ENCODE peak calls at places on chromosomes 3 and 15, in four cellular contexts. U, N, B and J are unnamed samples.

GRCh38 chr3:141366285-141367037 is 1.8 kb upstream of the ZBTB38 start:
- DNase-seq in N (peak), U (peak), B (peak), J (peak)

GRCh38 chr15:41817781-41818180 is 10.1 kb upstream of the JMJD7 start:
- DNase-seq in U (no peak), B (no peak), N (no peak), J (no peak)

GRCh38 chr3:27713435-27713880 is 8.7 kb downstream of the EOMES start:
- DNase-seq in B (no peak), N (no peak), U (peak), J (no peak)

GRCh38 chr3:148937477-148937876 is 53.9 kb upstream of the GYG1 start:
- DNase-seq in N (no peak), U (no peak), B (peak), J (no peak)

GRCh38 chr3:41652931-41653330 is 309.0 kb downstream of the ULK4 start:
- DNase-seq in N (no peak), B (peak), U (no peak), J (no peak)

GRCh38 chr15:39714251-39714650 is 68.4 kb downstream of the FSIP1 start:
- DNase-seq in B (no peak), N (no peak), U (no peak), J (no peak)

GRCh38 chr15:83430436-83430835 is 16.7 kb upstream of the SH3GL3 start:
- DNase-seq in U (no peak), B (no peak), N (no peak), J (no peak)

GRCh38 chr3:54087581-54088410 is 34.6 kb upstream of the CACNA2D3 start:
- DNase-seq in B (no peak), U (peak), N (no peak), J (no peak)

GRCh38 chr15:31977812-31978662 is 52.3 kb upstream of the CHRNA7 start:
- DNase-seq in U (peak), N (peak), B (peak), J (peak)

GRCh38 chr3:10340046-10340445 is 19.1 kb upstream of the SEC13 start:
- DNase-seq in U (no peak), N (no peak), B (no peak), J (no peak)

GRCh38 chr3:69144631-69145244 is 22.3 kb upstream of the LMOD3 start:
- DNase-seq in N (no peak), U (no peak), B (no peak), J (no peak)

GRCh38 chr3:27165348-27165747 is 203.8 kb downstream of the NEK10 start:
- DNase-seq in B (peak), N (no peak), U (no peak), J (no peak)

GRCh38 chr15:79418693-79419279 is 13.3 kb upstream of the MINAR1 start:
- DNase-seq in N (no peak), B (no peak), U (no peak), J (no peak)

GRCh38 chr3:101725192-101725889 is 927 bp downstream of the CEP97 start:
- DNase-seq in N (peak), B (peak), U (peak), J (no peak)

GRCh38 chr15:62067448-62068044 is 769 bp downstream of the C2CD4A start:
- DNase-seq in N (no peak), U (peak), B (no peak), J (no peak)

GRCh38 chr3:54133196-54133595 is 10.8 kb downstream of the CACNA2D3 start:
- DNase-seq in U (no peak), B (no peak), N (no peak), J (no peak)

GRCh38 chr3:188578579-188579363 is 424.8 kb downstream of the LPP start:
- DNase-seq in B (peak), U (peak), N (no peak), J (no peak)

GRCh38 chr15:77026501-77027110 is 31.7 kb downstream of the PSTPIP1 start:
- DNase-seq in U (peak), N (no peak), B (no peak), J (no peak)

GRCh38 chr15:76155742-76156141 is 96.0 kb downstream of the TMEM266 start:
- DNase-seq in U (no peak), N (no peak), B (peak), J (no peak)

GRCh38 chr3:193240436-193240849 is 579 bp upstream of the PLAAT1 start:
- DNase-seq in N (no peak), U (no peak), B (no peak), J (no peak)

GRCh38 chr15:73921257-73921890 is 4.9 kb upstream of the LOXL1 start:
- DNase-seq in B (no peak), N (no peak), U (no peak), J (no peak)

GRCh38 chr3:189708375-189708774 is 77.2 kb downstream of the TP63 start:
- DNase-seq in N (no peak), B (no peak), U (no peak), J (no peak)

GRCh38 chr3:111077384-111077783 is 5.8 kb downstream of the NECTIN3 start:
- DNase-seq in N (no peak), U (no peak), B (no peak), J (no peak)

GRCh38 chr3:53161345-53161819 is 373 bp downstream of the PRKCD start:
- DNase-seq in U (no peak), N (peak), B (no peak), J (no peak)

GRCh38 chr15:86555114-86555513 is 475.4 kb downstream of the AGBL1 start:
- DNase-seq in B (no peak), U (no peak), N (no peak), J (no peak)

GRCh38 chr15:57423599-57424140 is 47.4 kb downstream of the CGNL1 start:
- DNase-seq in U (no peak), N (no peak), B (no peak), J (no peak)

DNA sequence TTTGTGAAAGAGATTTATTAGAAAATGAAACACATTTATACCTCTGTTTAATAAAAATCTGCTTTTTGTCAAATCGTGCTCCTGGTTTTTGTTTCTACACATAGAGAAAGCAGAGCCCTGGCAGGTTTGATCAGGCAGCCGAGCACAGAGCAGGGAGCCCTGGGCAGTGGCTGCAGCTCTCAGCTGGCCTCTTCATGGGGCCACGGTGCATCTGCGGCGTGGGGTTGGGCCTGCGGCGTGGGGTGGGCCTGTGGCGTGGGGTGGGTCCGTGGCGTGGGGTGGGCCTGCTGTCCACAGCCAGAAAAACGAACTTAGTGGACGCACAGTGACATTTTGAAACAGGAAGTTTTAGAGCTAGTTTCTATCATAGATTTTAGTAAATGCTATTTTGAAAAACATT is 10.6 kb downstream of the GOLGA6L2 start:
- DNase-seq in B (no peak), N (no peak), U (no peak), J (no peak)
- TF ChIP-seq POLR2A in B (no peak), N (no peak), U (no peak), J (no peak)

GRCh38 chr15:67063689-67064606 is 1.5 kb upstream of the SMAD3 start:
- DNase-seq in U (peak), B (peak), N (peak), J (no peak)
- TF ChIP-seq POLR2A in U (no peak), B (no peak), N (no peak), J (no peak)

GRCh38 chr3:150703756-150704344 is at the start of gene ERICH6:
- DNase-seq in U (peak), B (peak), N (peak), J (peak)
- TF ChIP-seq POLR2A in U (peak), B (peak), N (peak), J (peak)

DNA sequence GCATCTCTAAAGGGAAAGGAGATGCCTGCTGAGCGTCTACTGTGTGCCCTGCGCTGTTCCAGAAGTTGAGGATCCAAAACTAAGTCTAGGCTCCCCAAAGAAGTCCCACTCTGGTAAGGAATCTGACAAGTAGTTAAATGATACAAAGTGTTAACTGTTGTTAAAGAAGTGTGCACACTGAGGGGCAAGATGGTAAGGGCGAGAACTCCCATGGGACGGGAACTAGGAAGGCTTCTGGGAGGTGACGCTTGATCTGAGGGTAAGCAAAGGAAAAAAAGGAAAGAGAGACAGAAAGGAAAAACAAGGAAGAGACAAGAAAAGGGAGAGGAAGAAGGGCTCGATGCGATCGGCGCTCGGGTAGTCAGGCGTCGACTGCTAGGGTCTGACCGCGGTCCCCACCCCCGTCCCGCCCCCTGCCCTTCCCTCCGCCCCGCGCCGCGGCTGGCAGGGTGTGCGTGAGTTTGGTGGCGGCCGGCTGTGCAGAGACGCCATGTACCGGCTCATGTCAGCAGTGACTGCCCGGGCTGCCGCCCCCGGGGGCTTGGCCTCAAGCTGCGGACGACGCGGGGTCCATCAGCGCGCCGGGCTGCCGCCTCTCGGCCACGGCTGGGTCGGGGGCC is at the start of gene LACTB:
- DNase-seq in B (peak), U (peak), N (peak), J (peak)
- TF ChIP-seq POLR2A in B (peak), U (peak), N (peak), J (peak)

DNA sequence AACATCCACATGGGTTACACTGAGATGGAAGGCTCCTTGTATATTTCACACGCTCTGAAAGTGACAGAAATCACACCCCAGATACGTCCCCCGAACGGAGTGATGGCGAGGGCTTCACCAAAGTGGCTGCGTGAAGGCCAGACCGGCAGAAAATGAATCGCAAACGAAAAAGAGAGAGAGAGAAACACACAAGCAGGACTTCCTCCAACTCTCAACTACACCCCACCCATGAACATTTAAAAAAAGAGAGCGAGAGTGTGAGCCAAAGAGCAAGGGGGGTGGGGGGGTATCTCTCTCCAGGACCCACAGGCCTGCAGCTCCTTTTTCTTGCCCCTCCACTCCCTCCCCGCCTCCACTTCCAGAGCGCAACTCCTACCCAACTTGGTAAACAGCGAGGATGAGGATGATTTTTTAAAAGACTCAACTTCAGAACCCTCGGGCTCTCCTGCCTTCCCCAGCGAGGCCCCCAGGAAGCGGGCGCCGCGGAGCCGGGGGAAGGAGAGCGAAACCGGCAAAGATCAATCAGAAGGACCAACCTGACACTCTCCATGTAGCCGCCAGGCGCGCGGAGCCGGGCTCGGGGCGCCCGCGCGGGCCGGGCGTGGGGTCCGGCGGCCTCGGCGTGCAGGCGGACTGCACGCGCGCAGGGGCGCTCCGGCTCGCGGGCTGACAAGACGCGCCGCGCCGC is 519.1 kb downstream of the FOXP1 start:
- DNase-seq in N (peak), U (peak), B (peak), J (peak)
- TF ChIP-seq POLR2A in N (no peak), U (peak), B (peak), J (peak)